ENCODE peak calls at places on chromosomes 5 and 9, in five cellular contexts. Q is IMR-90, B is SK-N-SH, J is K562, H is GM12878. O is an unnamed sample.

GRCh38 chr9:88270398-88270797 is 117.8 kb upstream of the SPIN1 start:
- DNase-seq in Q (no peak), B (no peak), J (no peak), H (no peak), O (peak)

GRCh38 chr5:1005904-1006655 is 2.5 kb upstream of the NKD2 start:
- DNase-seq in Q (no peak), B (no peak), J (no peak), H (no peak), O (no peak)

GRCh38 chr9:114709636-114710035 is 27.6 kb upstream of the TEX48 start:
- DNase-seq in Q (no peak), B (no peak), J (no peak), H (no peak), O (no peak)

GRCh38 chr9:70362952-70363351 is 51.5 kb downstream of the KLF9 start:
- DNase-seq in Q (peak), B (no peak), J (no peak), H (no peak), O (no peak)

GRCh38 chr5:126137771-126138474 is 285.3 kb upstream of the GRAMD2B start:
- DNase-seq in Q (no peak), B (no peak), J (no peak), H (no peak), O (no peak)

GRCh38 chr5:128356011-128356410 is 182.0 kb downstream of the FBN2 start:
- DNase-seq in Q (no peak), B (no peak), J (no peak), H (no peak), O (no peak)

GRCh38 chr5:12522116-12522515 is 617.9 kb upstream of the CTNND2 start:
- DNase-seq in Q (no peak), B (no peak), J (no peak), H (no peak), O (no peak)

GRCh38 chr9:84827248-84827786 is 157.8 kb downstream of the NTRK2 start:
- DNase-seq in Q (no peak), B (no peak), J (no peak), H (no peak), O (no peak)

GRCh38 chr5:164235176-164235914 is 729.9 kb downstream of the MAT2B start:
- DNase-seq in Q (peak), B (no peak), J (no peak), H (no peak), O (no peak)

GRCh38 chr5:125526940-125527339 is 780.5 kb upstream of the ZNF608 start:
- DNase-seq in Q (peak), B (no peak), J (no peak), H (no peak), O (no peak)

GRCh38 chr5:87594566-87594965 is 181.8 kb upstream of the CCNH start:
- DNase-seq in Q (no peak), B (no peak), J (no peak), H (no peak), O (no peak)

GRCh38 chr9:98418578-98419259 is 163.3 kb upstream of the TBC1D2 start:
- DNase-seq in Q (no peak), B (no peak), J (no peak), H (no peak), O (no peak)

GRCh38 chr5:177232358-177232757 is 71.2 kb downstream of the RAB24 start:
- DNase-seq in Q (no peak), B (no peak), J (no peak), H (no peak), O (no peak)

GRCh38 chr9:114412057-114412683 is 24.4 kb upstream of the AKNA start:
- DNase-seq in Q (no peak), B (no peak), J (no peak), H (no peak), O (no peak)

GRCh38 chr5:42518595-42519067 is 95.4 kb downstream of the GHR start:
- DNase-seq in Q (peak), B (no peak), J (no peak), H (no peak), O (no peak)

GRCh38 chr9:95157491-95158151 is 159.9 kb downstream of the FANCC start:
- DNase-seq in Q (peak), B (peak), J (no peak), H (peak), O (no peak)

DNA sequence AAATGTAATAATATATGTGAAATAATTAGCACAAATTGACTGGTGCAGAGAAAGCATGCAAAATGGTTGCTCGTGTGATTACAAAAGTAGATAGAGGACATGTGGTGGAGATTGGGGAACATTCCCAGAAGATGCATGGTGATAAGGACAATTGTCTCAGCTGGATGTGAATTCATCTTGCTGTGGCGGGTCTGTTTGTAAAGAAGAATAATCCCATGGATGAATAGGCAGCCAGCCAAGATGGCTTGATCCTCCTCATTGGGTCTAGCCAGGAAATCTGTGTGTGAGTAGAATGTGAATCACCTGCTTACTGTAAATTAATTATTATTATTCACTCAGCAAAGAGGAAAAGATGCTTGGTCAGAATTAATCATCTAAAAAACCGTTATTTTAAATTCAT is 12.6 kb upstream of the DPYSL3 start:
- DNase-seq in Q (peak), B (peak), J (no peak), H (no peak), O (no peak)
- TF ChIP-seq RCOR1 in Q (no peak), B (peak), J (no peak), H (no peak), O (no peak)

DNA sequence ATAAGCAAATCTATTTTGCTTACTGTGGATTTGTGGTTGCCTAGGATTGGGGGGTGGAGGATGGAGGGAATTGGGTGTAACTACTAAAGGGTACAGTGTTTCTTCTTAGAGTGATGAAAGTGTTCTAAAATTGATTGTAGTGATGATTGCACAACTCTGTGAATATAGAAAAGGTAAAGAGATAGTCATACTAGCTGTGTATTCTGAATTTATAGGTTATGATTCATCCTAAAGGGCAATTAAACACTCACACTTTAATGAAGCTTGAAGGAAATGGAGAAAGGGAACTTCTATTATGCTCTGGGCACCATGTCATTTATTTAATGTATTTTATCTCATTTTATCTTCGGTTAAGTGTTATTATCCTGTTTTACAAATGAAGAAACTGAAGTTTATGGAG is 9.9 kb downstream of the TXNDC8 start:
- DNase-seq in Q (no peak), B (no peak), J (no peak), H (no peak), O (no peak)
- TF ChIP-seq RCOR1 in Q (no peak), B (no peak), J (no peak), H (no peak), O (no peak)

GRCh38 chr5:171931163-171931562 is 75.3 kb downstream of the FBXW11 start:
- DNase-seq in Q (no peak), B (no peak), J (no peak), H (no peak), O (no peak)
- TF ChIP-seq RCOR1 in Q (no peak), B (no peak), J (no peak), H (no peak), O (no peak)

GRCh38 chr9:82890401-82890800 is 172.5 kb downstream of the RASEF start:
- DNase-seq in Q (no peak), B (no peak), J (no peak), H (no peak), O (no peak)
- TF ChIP-seq RCOR1 in Q (no peak), B (no peak), J (no peak), H (no peak), O (no peak)

GRCh38 chr5:135216813-135217154 is 182.2 kb downstream of the MACROH2A1 start:
- DNase-seq in Q (no peak), B (no peak), J (no peak), H (no peak), O (no peak)

GRCh38 chr5:135216072-135216812 is 182.2 kb upstream of the PITX1 start:
- DNase-seq in Q (no peak), B (no peak), J (no peak), H (no peak), O (no peak)

GRCh38 chr5:135219239-135219638 is 179.8 kb downstream of the MACROH2A1 start:
- DNase-seq in Q (no peak), B (no peak), J (no peak), H (no peak), O (no peak)

GRCh38 chr5:135218486-135218755 is 180.6 kb downstream of the MACROH2A1 start:
- DNase-seq in Q (no peak), B (no peak), J (no peak), H (no peak), O (no peak)

DNA sequence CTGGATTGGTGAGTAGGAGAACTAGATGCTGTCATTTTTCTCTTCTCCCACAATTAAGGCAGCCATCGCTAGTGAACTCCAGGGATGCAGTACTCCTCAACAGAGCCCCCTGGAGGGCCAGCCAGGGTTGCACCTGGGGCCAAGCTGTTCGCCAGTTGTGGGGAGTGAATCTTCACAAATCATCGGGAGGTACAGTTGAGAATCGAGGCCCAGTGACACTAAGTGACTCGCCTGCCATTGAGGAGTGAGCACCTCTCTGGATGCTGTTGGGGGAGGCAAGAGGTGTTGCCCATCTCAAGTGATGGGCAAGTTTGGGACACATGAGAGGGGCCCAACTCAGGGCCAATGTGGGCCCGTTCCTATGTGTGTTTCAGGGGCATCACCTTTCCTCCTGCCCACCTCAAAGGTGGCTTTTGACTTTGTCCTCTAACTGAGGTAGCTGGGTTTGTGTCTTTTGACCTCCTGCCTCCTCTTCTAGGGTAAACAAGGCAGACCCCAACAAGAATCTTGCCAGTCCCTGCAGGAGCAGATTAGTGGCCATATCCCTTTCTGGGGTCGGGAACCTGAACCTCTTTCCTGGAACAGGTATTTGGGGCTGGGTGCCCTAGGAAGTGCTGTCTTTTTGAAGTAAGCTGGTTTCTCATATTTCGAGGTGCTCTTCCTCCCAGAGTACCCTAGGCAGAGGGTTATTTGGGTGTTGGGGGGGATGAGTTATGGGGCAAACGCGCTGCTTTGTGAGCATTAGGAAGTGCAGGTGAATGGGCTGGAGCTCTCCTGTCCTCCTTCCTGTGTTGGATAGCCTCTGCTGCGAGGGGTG is 181.2 kb downstream of the MACROH2A1 start:
- DNase-seq in Q (no peak), B (no peak), J (peak), H (no peak), O (no peak)
- TF ChIP-seq RCOR1 in Q (no peak), B (no peak), J (no peak), H (no peak), O (no peak)

GRCh38 chr5:157865844-157866243 is 6.9 kb upstream of the CLINT1 start:
- DNase-seq in Q (peak), B (no peak), J (no peak), H (no peak), O (peak)
- TF ChIP-seq RCOR1 in Q (no peak), B (no peak), J (no peak), H (no peak), O (no peak)

GRCh38 chr9:85959955-85960354 is 19.0 kb downstream of the NAA35 start:
- DNase-seq in Q (no peak), B (no peak), J (no peak), H (no peak), O (no peak)

GRCh38 chr9:85969727-85970126 is 28.8 kb downstream of the NAA35 start:
- DNase-seq in Q (no peak), B (no peak), J (no peak), H (no peak), O (no peak)

GRCh38 chr9:85960688-85961093 is 19.7 kb downstream of the NAA35 start:
- DNase-seq in Q (peak), B (no peak), J (no peak), H (no peak), O (no peak)

GRCh38 chr9:85964526-85964925 is 23.6 kb downstream of the NAA35 start:
- DNase-seq in Q (no peak), B (no peak), J (no peak), H (no peak), O (no peak)

GRCh38 chr9:85964949-85965348 is 24.0 kb downstream of the NAA35 start:
- DNase-seq in Q (no peak), B (no peak), J (no peak), H (no peak), O (no peak)
- TF ChIP-seq RCOR1 in Q (no peak), B (no peak), J (no peak), H (no peak), O (no peak)

GRCh38 chr5:148906968-148907367 is 80.6 kb downstream of the ADRB2 start:
- DNase-seq in Q (no peak), B (no peak), J (no peak), H (no peak), O (no peak)
- TF ChIP-seq RCOR1 in Q (no peak), B (no peak), J (no peak), H (no peak), O (no peak)

DNA sequence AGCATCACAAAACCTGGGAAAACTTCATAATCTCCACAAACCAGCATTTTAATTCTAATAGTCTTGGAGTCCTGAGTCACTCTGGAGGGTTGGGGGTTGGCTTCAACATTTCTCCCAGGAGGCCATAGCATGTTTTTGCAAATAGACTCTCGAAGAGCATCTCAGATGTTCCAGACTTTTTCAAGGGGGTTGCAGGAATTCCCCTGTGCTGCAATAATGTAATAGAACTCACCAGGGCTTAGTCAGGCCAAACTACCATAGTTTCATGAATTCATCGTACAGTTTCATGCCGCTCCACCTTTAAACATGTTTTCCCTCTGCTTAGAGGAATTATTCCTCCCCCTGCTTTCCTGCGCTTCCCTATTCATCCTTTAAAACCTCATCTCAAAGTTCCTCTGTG is 499.5 kb upstream of the KLF4 start:
- DNase-seq in Q (no peak), B (no peak), J (no peak), H (no peak), O (no peak)
- TF ChIP-seq RCOR1 in Q (no peak), B (no peak), J (no peak), H (no peak), O (no peak)